ENCODE peak calls at places on chromosome X, in seven cellular contexts. M is astrocyte of the cerebellum, A is astrocyte of the spinal cord, X is cardiac fibroblast, J is choroid plexus epithelial cell, N is brain microvascular endothelial cell, U is ascending aorta. Z is an unnamed sample.

GRCh38 chrX:45621356-45622041 is 420.8 kb upstream of the DIPK2B start:
- DNase-seq in U (no peak), X (peak; percentile 56), M (no peak), J (peak; percentile 75), N (peak; percentile 22), A (peak; percentile 77), Z (peak; percentile 41)

GRCh38 chrX:39725928-39726619 is 371.7 kb downstream of the BCOR start:
- DNase-seq in X (peak; percentile 86), M (peak; percentile 47), A (peak; percentile 52), J (peak; percentile 67), U (peak; percentile 60), N (peak; percentile 51), Z (no peak)

GRCh38 chrX:40380649-40381488 is 199.9 kb upstream of the ATP6AP2 start:
- DNase-seq in X (no peak), N (no peak), U (no peak), A (no peak), J (no peak), M (no peak), Z (no peak)

GRCh38 chrX:135516376-135516775 is 4.1 kb upstream of the INTS6L start:
- DNase-seq in A (no peak), M (no peak), J (no peak), N (no peak), X (no peak), U (no peak), Z (no peak)

GRCh38 chrX:152810403-152810802 is 20.2 kb downstream of the CETN2 start:
- DNase-seq in A (no peak), N (no peak), J (no peak), X (no peak), U (no peak), M (no peak), Z (no peak)

GRCh38 chrX:15245896-15246295 is 24.0 kb downstream of the ASB9 start:
- DNase-seq in X (peak; percentile 26), M (no peak), U (no peak), J (peak; percentile 85), N (peak; percentile 11), A (no peak), Z (no peak)

GRCh38 chrX:46837543-46838481 is 969 bp downstream of the RP2 start:
- DNase-seq in M (no peak), U (no peak), J (peak; percentile 43), X (peak; percentile 20), A (peak; percentile 40), N (no peak), Z (no peak)

GRCh38 chrX:72554448-72555140 is 18.0 kb downstream of the HDAC8 start:
- DNase-seq in U (peak; percentile 66), M (no peak), J (peak; percentile 56), X (no peak), A (peak; percentile 10), N (peak; percentile 29), Z (no peak)

GRCh38 chrX:129523076-129524055 is at the start of gene SMARCA1:
- DNase-seq in M (no peak), N (peak; percentile 37), X (peak; percentile 76), J (peak; percentile 63), A (peak; percentile 59), U (no peak), Z (peak; percentile 30)

GRCh38 chrX:6307156-6307555 is 78.5 kb upstream of the NLGN4X start:
- DNase-seq in X (no peak), N (no peak), M (no peak), J (no peak), U (no peak), A (no peak), Z (no peak)
- H3K4me3 ChIP-seq in X (no peak overlapping the region), N (no peak overlapping the region), M (no peak overlapping the region), J (no peak overlapping the region), U (no peak overlapping the region), A (no peak overlapping the region), Z (no peak overlapping the region)

GRCh38 chrX:26375346-26375745 is 159.4 kb downstream of the MAGEB5 start:
- DNase-seq in N (no peak), J (no peak), U (no peak), X (no peak), A (no peak), M (no peak), Z (no peak)

GRCh38 chrX:26373829-26374228 is 157.9 kb downstream of the MAGEB5 start:
- DNase-seq in M (no peak), U (no peak), N (no peak), A (no peak), X (no peak), J (no peak), Z (no peak)

GRCh38 chrX:26376037-26376708 is 160.2 kb downstream of the MAGEB5 start:
- DNase-seq in A (no peak), M (no peak), X (no peak), J (no peak), U (no peak), N (no peak), Z (no peak)
- H3K4me3 ChIP-seq in A (no peak overlapping the region), M (no peak overlapping the region), X (no peak overlapping the region), J (no peak overlapping the region), U (no peak overlapping the region), N (no peak overlapping the region), Z (no peak overlapping the region)

DNA sequence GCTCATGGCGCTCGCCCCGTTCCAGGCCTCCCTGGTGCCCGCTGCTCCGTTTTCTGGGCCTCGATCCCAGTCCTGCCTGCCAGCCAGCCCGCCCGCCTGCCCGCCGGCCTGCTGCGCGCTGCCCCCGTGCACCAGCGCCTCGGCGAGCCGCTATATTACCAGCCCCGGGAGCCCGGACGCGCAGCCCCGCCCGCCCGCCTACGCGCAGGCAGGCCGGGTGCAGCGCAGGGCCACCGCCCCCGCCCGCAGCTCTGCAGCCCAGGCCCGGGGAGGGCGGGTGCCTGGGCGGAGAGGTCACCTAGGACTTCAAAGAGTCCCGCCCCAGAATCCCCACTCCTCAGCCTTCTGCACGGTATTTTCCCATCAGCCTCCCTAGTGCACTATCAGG is at the start of gene MAOB:
- DNase-seq in M (no peak), X (no peak), U (peak; percentile 66), J (no peak), A (no peak), N (no peak), Z (peak; percentile 57)
- H3K4me3 ChIP-seq in M (peak within 1 kb of the TSS; percentile 20), X (peak within 1 kb of the TSS; percentile 19), U (peak within 1 kb of the TSS; percentile 53), J (no peak within 1 kb of the TSS), A (no peak within 1 kb of the TSS), N (peak within 1 kb of the TSS; percentile 42), Z (no peak within 1 kb of the TSS)

DNA sequence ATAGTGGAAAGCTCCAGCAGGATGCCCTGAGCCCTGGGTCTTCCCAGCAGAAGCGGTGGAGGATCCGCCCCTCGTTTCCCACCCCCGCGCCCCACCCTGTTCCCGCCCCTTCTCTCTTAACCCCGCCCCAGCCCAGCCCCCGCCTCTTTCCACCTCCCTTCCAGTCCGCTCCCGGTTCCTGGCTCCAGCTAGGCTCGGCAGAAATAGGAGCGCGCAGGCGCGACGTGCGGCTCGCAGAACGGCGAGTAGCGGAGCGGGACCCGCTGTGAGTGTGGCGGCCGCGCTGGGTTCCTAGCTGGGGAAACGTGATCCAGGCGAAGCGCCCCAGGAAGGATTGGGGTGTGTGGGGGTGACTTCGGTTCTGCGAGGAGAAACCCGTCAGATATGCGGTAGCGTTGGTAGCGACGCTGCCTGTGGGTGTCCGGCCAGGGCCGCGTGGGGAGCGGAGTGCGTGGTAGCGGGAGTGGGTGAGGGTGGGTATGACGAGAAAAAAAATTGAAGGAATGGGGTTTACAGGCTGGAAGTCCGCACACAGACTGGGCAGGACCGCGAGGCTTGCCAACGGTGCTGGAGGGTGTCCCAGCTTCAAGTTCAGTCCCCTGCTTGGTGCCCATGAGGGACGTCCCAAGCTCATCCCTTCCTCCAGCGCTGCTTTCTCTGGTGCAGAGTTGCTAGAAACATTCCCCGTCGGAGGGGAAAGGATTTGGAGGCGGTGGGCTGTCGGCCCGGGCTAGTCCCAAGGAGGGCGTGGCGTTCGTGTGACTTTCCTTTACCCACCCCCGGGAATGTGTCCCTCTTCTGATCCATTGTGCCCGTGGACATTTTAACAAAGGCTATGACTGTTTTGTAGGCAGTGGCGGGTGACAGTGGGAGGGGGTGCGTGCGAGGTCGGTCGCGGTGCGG is at the start of gene PRRG1:
- DNase-seq in U (peak; percentile 85), X (peak; percentile 90), A (peak; percentile 86), J (peak; percentile 90), N (peak; percentile 67), M (peak; percentile 57), Z (peak; percentile 79)
- H3K4me3 ChIP-seq in U (peak within 1 kb of the TSS; percentile 56), X (peak within 1 kb of the TSS; percentile 87), A (peak within 1 kb of the TSS; percentile 67), J (peak within 1 kb of the TSS; percentile 77), N (peak within 1 kb of the TSS; percentile 80), M (peak within 1 kb of the TSS; percentile 65), Z (peak within 1 kb of the TSS; percentile 74)

Z was measured in MG63.